ENCODE peak calls at places on chromosomes 7 and 10, in nine cellular contexts. T is mesendoderm, V is endodermal cell, R is esophagus squamous epithelium, P is psoas muscle, Y is upper lobe of right lung, H is left ventricle myocardium inferior, X is SJSA1, W is heart left ventricle. O is an unnamed sample.

GRCh38 chr7:107396990-107397389 is 72.9 kb upstream of the GPR22 start:
- DNase-seq in T (no peak), V (no peak), R (no peak), P (no peak), Y (no peak), H (no peak), X (no peak), W (no peak), O (no peak)

GRCh38 chr10:46543379-46544014 is 13.0 kb downstream of the GPRIN2 start:
- DNase-seq in T (no peak), V (peak; percentile 50), R (no peak), P (no peak), Y (peak; percentile 64), H (peak; percentile 12), X (peak; percentile 40), W (no peak), O (no peak)

GRCh38 chr7:114141415-114141814 is 222.6 kb upstream of the PPP1R3A start:
- DNase-seq in T (peak; percentile 75), V (peak; percentile 69), R (no peak), P (no peak), Y (no peak), H (no peak), X (no peak), W (no peak), O (no peak)

GRCh38 chr10:88297103-88297502 is 286.0 kb downstream of the RNLS start:
- DNase-seq in T (peak; percentile 26), V (no peak), R (no peak), P (no peak), Y (no peak), H (no peak), X (no peak), W (no peak), O (no peak)

GRCh38 chr10:126904493-126904806 is 778 bp upstream of the DOCK1 start:
- DNase-seq in T (no peak), V (no peak), R (no peak), P (no peak), Y (no peak), H (no peak), X (no peak), W (no peak), O (no peak)

GRCh38 chr7:140972344-140972743 is 42.4 kb downstream of the MRPS33 start:
- DNase-seq in T (no peak), V (no peak), R (no peak), P (no peak), Y (no peak), H (no peak), X (no peak), W (no peak), O (no peak)

GRCh38 chr7:13181221-13181620 is 493.8 kb downstream of the ARL4A start:
- DNase-seq in T (no peak), V (no peak), R (no peak), P (no peak), Y (no peak), H (no peak), X (no peak), W (no peak), O (no peak)

GRCh38 chr10:17190602-17191001 is 10.9 kb downstream of the TRDMT1 start:
- DNase-seq in T (no peak), V (no peak), R (no peak), P (no peak), Y (no peak), H (no peak), X (no peak), W (no peak), O (no peak)

GRCh38 chr7:91299952-91300775 is 35.9 kb downstream of the FZD1 start:
- DNase-seq in T (no peak), V (no peak), R (no peak), P (no peak), Y (no peak), H (no peak), X (no peak), W (peak; percentile 33), O (no peak)

GRCh38 chr7:1087952-1088920 is at the start of gene GPER1:
- DNase-seq in T (peak; percentile 63), V (peak; percentile 83), R (no peak), P (peak; percentile 56), Y (peak; percentile 82), H (peak; percentile 58), X (no peak), W (peak; percentile 54), O (no peak)

GRCh38 chr7:107953265-107953923 is 49.6 kb downstream of the LAMB1 start:
- DNase-seq in T (no peak), V (no peak), R (no peak), P (no peak), Y (no peak), H (no peak), X (no peak), W (no peak), O (no peak)

GRCh38 chr7:44143606-44144250 is 2.6 kb upstream of the MYL7 start:
- DNase-seq in T (no peak), V (peak; percentile 41), R (no peak), P (no peak), Y (peak; percentile 29), H (no peak), X (no peak), W (no peak), O (no peak)

DNA sequence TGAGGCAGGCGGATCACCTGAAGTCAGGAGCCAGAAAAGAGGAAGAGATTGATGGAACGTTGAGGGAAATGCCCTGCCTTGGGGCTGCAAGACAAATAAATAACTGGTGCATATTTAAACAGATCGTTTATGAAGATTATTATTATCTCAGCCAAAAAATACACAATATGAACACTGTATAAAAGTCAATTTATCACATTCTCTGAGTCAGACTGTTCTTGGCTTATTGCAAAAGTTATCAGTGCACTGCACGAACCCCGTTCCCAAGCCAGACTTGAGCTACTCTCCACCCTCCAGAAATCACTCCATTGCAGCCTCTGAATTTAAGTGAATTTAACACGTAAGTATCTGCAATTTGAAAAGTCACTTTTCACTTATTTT is 1.6 kb downstream of the DNMBP start:
- DNase-seq in T (no peak), V (no peak), R (no peak), P (no peak), Y (no peak), H (no peak), X (no peak), W (no peak), O (no peak)
- H3K4me3 ChIP-seq in T (no peak overlapping the region), V (peak overlapping the region; percentile 99), R (peak overlapping the region; percentile 80), P (peak overlapping the region; percentile 94), Y (peak overlapping the region; percentile 83), H (peak overlapping the region; percentile 92), X (peak overlapping the region; percentile 78), W (peak overlapping the region; percentile 81), O (no peak overlapping the region)

GRCh38 chr10:78803710-78804109 is 265.1 kb upstream of the ZMIZ1 start:
- DNase-seq in T (no peak), V (no peak), R (no peak), P (no peak), Y (no peak), H (no peak), X (no peak), W (no peak), O (no peak)
- H3K4me1 ChIP-seq in T (peaks cover 6% of the 10 kb centered on the region), V (peaks cover 4% of the 10 kb centered on the region), R (peaks cover 78% of the 10 kb centered on the region), P (peaks cover 9% of the 10 kb centered on the region), Y (peaks cover 50% of the 10 kb centered on the region), H (peaks cover 73% of the 10 kb centered on the region), X (peaks cover 62% of the 10 kb centered on the region), W (peaks cover 62% of the 10 kb centered on the region), O (no peaks in the 10 kb centered on the region)

DNA sequence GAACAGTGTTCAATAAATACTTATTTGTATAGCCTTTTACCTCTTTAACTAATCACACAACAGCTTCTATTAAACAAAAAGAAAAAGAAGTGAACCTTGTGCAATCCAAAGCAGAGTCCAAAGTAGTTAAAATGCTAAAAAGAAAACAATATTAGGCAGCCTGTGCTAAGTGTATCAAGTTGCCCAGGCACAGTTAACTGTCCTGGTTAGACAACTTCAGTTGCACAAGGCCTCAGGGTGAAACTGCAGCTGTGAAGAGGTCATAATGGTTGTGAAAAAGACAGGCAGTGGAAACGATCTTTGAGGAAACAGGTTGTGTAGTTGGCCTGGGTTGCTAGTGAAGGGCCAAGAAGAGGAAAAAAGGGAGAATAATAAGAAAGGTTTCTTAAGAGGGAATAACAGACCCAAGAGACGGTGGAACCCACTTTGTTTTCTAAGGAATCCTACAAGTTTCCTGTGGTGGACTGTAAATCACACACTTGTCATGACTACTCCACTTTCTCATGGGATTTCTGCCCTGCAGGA is 6.0 kb upstream of the CROT start:
- DNase-seq in T (no peak), V (no peak), R (no peak), P (no peak), Y (no peak), H (no peak), X (no peak), W (no peak), O (no peak)
- H3K27ac ChIP-seq in T (no peak overlapping the region), V (no peak overlapping the region), R (peak overlapping the region; percentile 27), P (no peak overlapping the region), Y (no peak overlapping the region), H (no peak overlapping the region), X (no peak overlapping the region), W (no peak overlapping the region), O (no peak overlapping the region)

GRCh38 chr7:8130663-8131062 is 131.3 kb downstream of the ICA1 start:
- DNase-seq in T (no peak), V (no peak), R (no peak), P (no peak), Y (no peak), H (no peak), X (no peak), W (no peak), O (no peak)

GRCh38 chr7:8126768-8127167 is 135.2 kb downstream of the ICA1 start:
- DNase-seq in T (no peak), V (no peak), R (no peak), P (no peak), Y (no peak), H (no peak), X (no peak), W (no peak), O (no peak)

GRCh38 chr7:8125680-8126444 is 136.1 kb downstream of the ICA1 start:
- DNase-seq in T (no peak), V (peak; percentile 79), R (peak; percentile 5), P (no peak), Y (peak; percentile 67), H (no peak), X (no peak), W (peak; percentile 26), O (peak; percentile 75)

GRCh38 chr7:8129323-8129659 is 132.7 kb downstream of the ICA1 start:
- DNase-seq in T (no peak), V (no peak), R (no peak), P (no peak), Y (no peak), H (no peak), X (no peak), W (no peak), O (no peak)

DNA sequence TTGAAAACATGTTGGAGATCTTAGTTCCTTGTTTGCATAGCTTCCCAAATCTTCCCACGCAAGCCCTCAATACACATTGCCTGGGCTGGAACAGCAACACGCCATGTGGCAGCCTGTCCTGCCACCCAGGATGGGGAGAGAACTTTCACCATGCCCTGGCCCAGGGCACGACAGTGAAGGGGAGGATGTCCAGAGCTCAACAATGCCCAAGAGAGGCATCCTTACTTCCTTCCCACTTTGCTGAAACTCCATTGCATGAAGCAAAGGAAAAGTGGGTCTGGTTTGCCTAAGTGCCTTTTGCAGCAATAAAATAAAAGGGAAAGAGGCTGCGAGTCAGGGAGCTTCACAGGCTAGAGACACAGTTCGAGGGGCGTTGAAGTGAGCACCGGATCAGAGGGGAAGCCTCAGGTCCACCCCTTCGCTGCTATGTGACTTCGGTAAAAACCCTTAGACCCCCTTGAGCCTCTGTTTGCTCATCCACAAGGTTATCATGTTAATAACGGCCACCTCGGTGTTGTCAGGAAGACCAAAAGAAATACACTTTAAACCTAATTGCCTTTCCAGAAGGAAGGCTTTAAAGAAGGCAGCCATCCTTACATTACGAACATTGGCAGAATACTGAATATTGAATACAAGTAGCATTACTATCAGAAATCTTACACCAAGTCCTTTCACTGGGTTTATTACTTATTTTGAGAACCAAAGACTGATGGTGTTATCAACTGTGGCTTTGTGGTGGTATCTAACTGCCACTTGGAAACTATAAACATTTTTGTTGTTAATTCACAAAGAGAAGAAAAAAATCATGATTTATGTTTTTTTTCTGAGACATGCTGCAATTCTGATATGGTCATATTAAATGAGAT is 133.3 kb downstream of the ICA1 start:
- DNase-seq in T (no peak), V (no peak), R (no peak), P (no peak), Y (no peak), H (no peak), X (no peak), W (no peak), O (no peak)
- H3K4me3 ChIP-seq in T (no peak overlapping the region), V (no peak overlapping the region), R (no peak overlapping the region), P (no peak overlapping the region), Y (no peak overlapping the region), H (no peak overlapping the region), X (no peak overlapping the region), W (no peak overlapping the region), O (no peak overlapping the region)